ENCODE peak calls at places on chromosome 12, in five cellular contexts. C is IMR-90, J is fibroblast of lung, L is neural progenitor cell, B is mammary epithelial cell. Q is an unnamed sample.

GRCh38 chr12:88870000-88870737 is 289.9 kb upstream of the KITLG start:
- DNase-seq in B (no peak), J (peak), C (peak), L (no peak), Q (peak)

GRCh38 chr12:12334710-12335040 is 15.4 kb downstream of the MANSC1 start:
- DNase-seq in B (no peak), C (no peak), J (no peak), L (no peak), Q (no peak)

GRCh38 chr12:103736572-103736971 is 104.5 kb downstream of the NT5DC3 start:
- DNase-seq in L (no peak), J (no peak), C (no peak), B (peak), Q (no peak)

GRCh38 chr12:90010089-90010488 is 301.5 kb upstream of the ATP2B1 start:
- DNase-seq in B (peak), J (no peak), L (peak), C (peak), Q (no peak)

GRCh38 chr12:42130670-42131402 is 13.8 kb downstream of the GXYLT1 start:
- DNase-seq in J (peak), C (peak), L (no peak), B (peak), Q (peak)

GRCh38 chr12:24822121-24822899 is 126.6 kb downstream of the BCAT1 start:
- DNase-seq in L (no peak), C (peak), J (peak), B (peak), Q (peak)

GRCh38 chr12:27460471-27460978 is 14.0 kb downstream of the SMCO2 start:
- DNase-seq in J (peak), L (no peak), B (peak), C (peak), Q (peak)

GRCh38 chr12:114701104-114701414 is 17.1 kb upstream of the TBX3 start:
- DNase-seq in J (no peak), L (peak), B (no peak), C (no peak), Q (no peak)

GRCh38 chr12:131583085-131583712 is 127.7 kb upstream of the SFSWAP start:
- DNase-seq in C (no peak), L (no peak), J (no peak), B (no peak), Q (no peak)

GRCh38 chr12:96698965-96699364 is 208.1 kb upstream of the NEDD1 start:
- DNase-seq in L (no peak), C (no peak), J (no peak), B (no peak), Q (no peak)

GRCh38 chr12:12447837-12448236 is 91.0 kb downstream of the BORCS5 start:
- DNase-seq in J (no peak), B (no peak), L (no peak), C (no peak), Q (no peak)

GRCh38 chr12:3205742-3206519 is 128.8 kb downstream of the TSPAN9 start:
- DNase-seq in J (peak), L (no peak), B (no peak), C (peak), Q (no peak)

GRCh38 chr12:101021911-101022388 is 188.1 kb downstream of the SLC5A8 start:
- DNase-seq in L (no peak), B (peak), J (peak), C (peak), Q (peak)

GRCh38 chr12:10690906-10691305 is 17.1 kb upstream of the STYK1 start:
- DNase-seq in L (no peak), J (peak), C (no peak), B (no peak), Q (peak)

GRCh38 chr12:86264451-86265328 is 8.5 kb upstream of the MGAT4C start:
- DNase-seq in C (no peak), J (no peak), B (peak), L (peak), Q (no peak)

GRCh38 chr12:109716512-109717389 is 3.1 kb downstream of the FAM222A start:
- DNase-seq in L (no peak), C (peak), J (no peak), B (no peak), Q (no peak)

GRCh38 chr12:52825961-52826360 is 8.2 kb downstream of the KRT79 start:
- DNase-seq in C (no peak), J (no peak), B (no peak), L (no peak), Q (no peak)

GRCh38 chr12:26496170-26496569 is 300.8 kb downstream of the SSPN start:
- DNase-seq in L (no peak), J (no peak), C (no peak), B (peak), Q (no peak)

GRCh38 chr12:100564090-100564489 is 9.4 kb upstream of the GAS2L3 start:
- DNase-seq in J (no peak), C (peak), L (peak), B (no peak), Q (no peak)

GRCh38 chr12:101570022-101570421 is 24.7 kb upstream of the MYBPC1 start:
- DNase-seq in J (peak), L (peak), C (peak), B (peak), Q (peak)

GRCh38 chr12:14984036-14984435 is 11.2 kb downstream of the PDE6H start:
- DNase-seq in J (no peak), C (no peak), L (no peak), B (no peak), Q (no peak)

GRCh38 chr12:117847371-117847770 is 121.4 kb downstream of the KSR2 start:
- DNase-seq in J (no peak), L (no peak), B (no peak), C (no peak), Q (no peak)

GRCh38 chr12:52413202-52413601 is 7.1 kb upstream of the KRT82 start:
- DNase-seq in J (no peak), C (no peak), B (no peak), L (no peak), Q (no peak)

GRCh38 chr12:26150737-26151450 is 26.1 kb upstream of the BHLHE41 start:
- DNase-seq in C (peak), J (peak), L (no peak), B (no peak), Q (peak)

GRCh38 chr12:81208193-81208946 is 130.5 kb downstream of the ACSS3 start:
- DNase-seq in C (no peak), L (peak), B (no peak), J (no peak), Q (no peak)

GRCh38 chr12:109782322-109782695 is 50.9 kb downstream of the TRPV4 start:
- DNase-seq in L (no peak), C (no peak), B (no peak), J (no peak), Q (no peak)

GRCh38 chr12:131101703-131102492 is 148.2 kb downstream of the ADGRD1 start:
- DNase-seq in B (no peak), J (no peak), L (no peak), C (no peak), Q (no peak)

GRCh38 chr12:125738211-125738610 is 673.0 kb downstream of the AACS start:
- DNase-seq in B (no peak), C (no peak), L (no peak), J (no peak), Q (no peak)

DNA sequence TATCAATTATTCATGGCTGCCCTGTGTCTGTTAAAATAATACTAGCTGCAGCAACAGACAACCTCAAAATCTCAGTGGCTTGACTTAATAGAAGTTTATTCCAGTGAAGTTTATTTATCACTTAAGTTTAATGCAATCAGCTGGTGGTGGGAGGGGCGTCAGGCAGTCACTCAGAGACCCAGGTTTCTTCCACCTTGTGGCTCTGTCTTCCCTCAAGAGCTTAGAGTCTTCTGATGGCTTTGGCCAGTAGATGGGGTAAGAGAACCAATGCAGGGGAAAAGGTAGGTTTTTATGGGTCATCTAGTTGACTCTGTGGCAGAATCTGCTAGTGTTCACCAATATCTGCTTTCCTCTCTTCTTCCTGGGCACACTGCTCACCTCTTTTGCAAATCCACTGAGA is 668.9 kb downstream of the AACS start:
- DNase-seq in J (no peak), B (no peak), C (no peak), L (no peak), Q (no peak)
- TF ChIP-seq CTCF in J (no peak), B (no peak), C (no peak), L (peak), Q (no peak)

GRCh38 chr12:98355322-98355721 is 160.1 kb upstream of the TMPO start:
- DNase-seq in C (peak), B (peak), L (no peak), J (peak), Q (peak)

GRCh38 chr12:98352835-98353234 is 162.6 kb upstream of the TMPO start:
- DNase-seq in C (no peak), J (peak), B (no peak), L (no peak), Q (peak)

GRCh38 chr12:98351089-98351488 is 164.3 kb upstream of the TMPO start:
- DNase-seq in J (peak), L (no peak), B (no peak), C (no peak), Q (no peak)

GRCh38 chr12:98354520-98354919 is 160.9 kb upstream of the TMPO start:
- DNase-seq in C (no peak), J (peak), L (no peak), B (no peak), Q (peak)

GRCh38 chr12:98352218-98352811 is 163.1 kb upstream of the TMPO start:
- DNase-seq in B (peak), C (peak), L (no peak), J (peak), Q (peak)
- H2AFZ ChIP-seq in B (peak), C (no peak), L (no peak), J (no peak), Q (no peak)

DNA sequence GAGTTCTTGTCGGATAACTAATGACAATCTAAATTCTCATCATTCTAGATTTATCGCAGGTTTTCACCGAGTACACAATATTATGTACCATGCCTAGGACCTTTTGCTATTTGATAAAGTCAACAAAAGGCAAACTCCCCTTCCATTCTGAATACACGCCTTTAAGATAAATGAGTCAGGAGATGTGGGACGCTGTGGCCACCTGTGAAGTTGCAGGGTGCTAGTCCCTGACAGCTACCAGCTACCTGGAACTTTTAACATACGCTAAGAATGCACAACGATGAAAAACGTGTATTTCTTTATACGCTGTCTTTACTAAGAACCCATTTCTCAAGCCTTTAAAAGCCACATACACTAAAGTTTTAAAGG is 678 bp downstream of the MDM1 start:
- DNase-seq in J (no peak), B (peak), C (no peak), L (no peak), Q (no peak)
- TF ChIP-seq CTCF in J (no peak), B (no peak), C (no peak), L (no peak), Q (no peak)

GRCh38 chr12:71732357-71732712 is 22.3 kb upstream of the RAB21 start:
- DNase-seq in C (no peak), J (no peak), B (no peak), L (no peak), Q (no peak)
- H2AFZ ChIP-seq in C (peak), J (no peak), B (no peak), L (peak), Q (no peak)

GRCh38 chr12:94754653-94755052 is 104.3 kb upstream of the TMCC3 start:
- DNase-seq in C (no peak), B (no peak), J (no peak), L (no peak), Q (no peak)
- TF ChIP-seq CTCF in C (peak), B (peak), J (peak), L (no peak), Q (no peak)

DNA sequence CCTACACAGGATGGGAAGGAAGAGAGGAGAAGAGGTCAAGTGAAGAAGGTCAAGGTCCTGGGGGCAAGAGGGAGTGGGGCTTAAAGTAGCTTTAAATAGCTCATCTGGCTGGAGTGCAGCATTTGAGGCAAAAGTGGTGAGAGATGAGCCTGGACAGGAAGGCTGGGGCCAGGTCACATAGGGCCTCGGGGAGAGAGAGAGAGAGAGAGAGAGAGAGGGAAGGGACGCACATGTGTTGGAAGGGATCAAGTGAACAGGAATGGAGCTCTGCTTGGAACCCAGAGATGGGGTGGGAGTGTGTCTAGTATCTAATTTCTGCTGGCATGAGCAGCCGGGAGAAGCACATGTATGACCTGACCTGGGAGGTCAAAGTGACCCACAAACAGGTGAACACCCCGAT is 407.5 kb downstream of the MED13L start:
- DNase-seq in J (no peak), B (no peak), L (no peak), C (no peak), Q (no peak)
- H2AFZ ChIP-seq in J (no peak), B (no peak), L (no peak), C (no peak), Q (no peak)

DNA sequence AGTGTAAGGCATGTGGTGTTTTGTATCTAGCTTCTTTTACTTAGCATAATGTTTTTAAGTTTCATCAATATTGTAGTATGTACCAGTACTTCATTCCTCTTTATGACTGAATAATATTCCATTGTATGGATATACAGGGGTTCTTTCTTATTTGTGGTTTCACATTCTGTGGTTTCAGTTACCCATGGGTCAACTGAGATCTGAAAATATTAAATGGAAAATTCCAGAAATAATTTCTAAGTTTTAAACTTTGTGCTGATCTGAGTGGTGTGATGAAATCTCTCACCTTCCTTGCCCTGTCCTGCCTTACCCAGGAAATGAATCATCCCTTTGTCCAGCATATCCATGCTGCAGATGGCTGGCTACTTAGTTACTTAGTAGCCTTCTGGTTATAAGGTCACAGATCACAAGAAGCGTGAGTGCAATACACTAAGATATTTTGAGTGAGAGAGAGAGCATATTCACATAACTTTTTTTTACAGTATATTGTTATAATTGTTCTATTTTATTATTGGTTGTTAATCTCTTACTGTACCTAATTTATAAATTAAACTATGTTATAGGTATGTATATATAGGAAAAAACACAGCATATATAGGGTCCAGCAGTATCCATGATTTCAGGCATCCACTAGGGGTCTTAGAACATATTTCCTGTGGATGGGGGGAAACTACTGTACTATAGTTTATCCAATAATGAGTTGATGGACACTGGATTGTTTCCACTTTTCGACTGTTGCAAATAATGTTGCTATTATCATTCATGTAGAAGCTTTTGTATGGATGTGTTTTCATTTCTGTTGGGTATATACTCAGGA is 59.6 kb upstream of the LRTM2 start:
- DNase-seq in C (peak), J (peak), B (peak), L (no peak), Q (peak)
- TF ChIP-seq CTCF in C (no peak), J (no peak), B (no peak), L (no peak), Q (no peak)

GRCh38 chr12:71092290-71092689 is 65.5 kb downstream of the TSPAN8 start:
- DNase-seq in L (no peak), B (peak), C (peak), J (peak), Q (peak)
- H2AFZ ChIP-seq in L (no peak), B (no peak), C (no peak), J (no peak), Q (no peak)

DNA sequence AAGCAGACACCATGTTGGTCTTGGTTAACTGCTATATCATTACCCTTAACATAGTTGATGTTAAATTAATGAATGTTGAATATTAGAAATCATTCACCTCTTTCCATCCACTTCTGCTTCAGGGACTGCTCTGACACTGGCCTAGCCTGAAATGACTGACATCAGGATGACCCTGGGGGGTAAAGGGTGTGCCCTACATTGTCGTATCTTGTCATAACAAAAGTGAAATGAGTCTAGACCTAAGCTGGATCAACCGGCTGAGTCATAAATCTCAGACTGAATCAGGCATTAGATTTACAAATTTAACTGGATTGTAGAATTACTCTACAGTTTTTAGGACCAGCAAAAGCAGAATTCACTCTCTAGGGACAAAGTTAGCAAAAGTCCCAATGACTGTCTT is 35.3 kb downstream of the KICS2 start:
- DNase-seq in L (no peak), B (peak), J (peak), C (peak), Q (no peak)
- TF ChIP-seq CTCF in L (no peak), B (no peak), J (no peak), C (no peak), Q (no peak)

GRCh38 chr12:56461235-56462159 is 6.9 kb upstream of the SPRYD4 start:
- DNase-seq in J (peak), L (no peak), C (peak), B (peak), Q (peak)
- H2AFZ ChIP-seq in J (no peak), L (no peak), C (no peak), B (no peak), Q (no peak)